ENCODE peak calls at places on chromosomes 7 and 10, in four cellular contexts. C is GM12878, D is K562, I is HepG2. J is an unnamed sample.

GRCh38 chr10:69473304-69473985 is 22.2 kb downstream of the TSPAN15 start:
- DNase-seq in C (no peak), D (no peak), I (no peak), J (no peak)

GRCh38 chr7:50542132-50542531 is 23.1 kb downstream of the DDC start:
- DNase-seq in C (no peak), D (peak), I (no peak), J (no peak)

GRCh38 chr10:29826221-29826620 is 191.4 kb upstream of the SVIL start:
- DNase-seq in C (no peak), D (no peak), I (no peak), J (no peak)

GRCh38 chr7:155547161-155547791 is 917 bp upstream of the CNPY1 start:
- DNase-seq in C (no peak), D (no peak), I (no peak), J (no peak)

GRCh38 chr7:7104314-7104698 is 78.0 kb upstream of the C1GALT1 start:
- DNase-seq in C (no peak), D (peak), I (no peak), J (no peak)

GRCh38 chr10:97117372-97117771 is 68.4 kb downstream of the SLIT1 start:
- DNase-seq in C (no peak), D (peak), I (no peak), J (no peak)

GRCh38 chr7:4742051-4742573 is 33.3 kb upstream of the AP5Z1 start:
- DNase-seq in C (no peak), D (no peak), I (peak), J (no peak)

GRCh38 chr10:122114156-122114747 is 125.3 kb downstream of the TACC2 start:
- DNase-seq in C (no peak), D (no peak), I (no peak), J (no peak)

GRCh38 chr10:88385601-88386203 is 197.4 kb downstream of the RNLS start:
- DNase-seq in C (peak), D (no peak), I (peak), J (peak)

GRCh38 chr7:128017460-128017859 is 13.8 kb downstream of the LRRC4 start:
- DNase-seq in C (no peak), D (no peak), I (no peak), J (no peak)

GRCh38 chr7:42493436-42494198 is 256.6 kb upstream of the GLI3 start:
- DNase-seq in C (no peak), D (peak), I (no peak), J (peak)

GRCh38 chr10:74929197-74929596 is 102.8 kb downstream of the KAT6B start:
- DNase-seq in C (no peak), D (no peak), I (no peak), J (no peak)

GRCh38 chr10:71216363-71216695 is 4.0 kb downstream of the UNC5B start:
- DNase-seq in C (no peak), D (no peak), I (no peak), J (no peak)

GRCh38 chr7:36683695-36684357 is 40.5 kb downstream of the AOAH start:
- DNase-seq in C (no peak), D (no peak), I (no peak), J (no peak)

GRCh38 chr7:55246181-55246580 is 119.0 kb upstream of the LANCL2 start:
- DNase-seq in C (no peak), D (no peak), I (no peak), J (no peak)

GRCh38 chr7:90698616-90699015 is 102.5 kb downstream of the CDK14 start:
- DNase-seq in C (no peak), D (no peak), I (no peak), J (no peak)

GRCh38 chr10:58582045-58582444 is 69.4 kb downstream of the BICC1 start:
- DNase-seq in C (no peak), D (no peak), I (no peak), J (no peak)

GRCh38 chr7:95251966-95252365 is 72.4 kb downstream of the PON1 start:
- DNase-seq in C (no peak), D (no peak), I (no peak), J (no peak)

GRCh38 chr7:102050864-102051460 is 233.5 kb downstream of the CUX1 start:
- DNase-seq in C (no peak), D (no peak), I (no peak), J (no peak)

GRCh38 chr10:87928996-87929395 is 65.6 kb downstream of the PTEN start:
- DNase-seq in C (no peak), D (no peak), I (no peak), J (no peak)

GRCh38 chr7:34752929-34753328 is 94.9 kb downstream of the NPSR1 start:
- DNase-seq in C (no peak), D (no peak), I (no peak), J (no peak)

GRCh38 chr7:70565723-70566122 is 566.2 kb upstream of the GALNT17 start:
- DNase-seq in C (no peak), D (no peak), I (no peak), J (no peak)

GRCh38 chr7:33050425-33051318 is 11.9 kb downstream of the NT5C3A start:
- DNase-seq in C (no peak), D (no peak), I (peak), J (no peak)

GRCh38 chr10:25232229-25232628 is 57.4 kb downstream of the GPR158 start:
- DNase-seq in C (no peak), D (no peak), I (no peak), J (no peak)

GRCh38 chr7:87204933-87205332 is 14.6 kb downstream of the TMEM243 start:
- DNase-seq in C (no peak), D (no peak), I (no peak), J (no peak)
- TF ChIP-seq CBFB in C (no peak), D (no peak), I (no peak), J (no peak)

GRCh38 chr10:131172433-131172832 is 139.1 kb downstream of the TCERG1L start:
- DNase-seq in C (no peak), D (no peak), I (no peak), J (no peak)

GRCh38 chr10:131174651-131175540 is 136.6 kb downstream of the TCERG1L start:
- DNase-seq in C (no peak), D (no peak), I (no peak), J (no peak)

GRCh38 chr10:131173484-131174210 is 137.9 kb downstream of the TCERG1L start:
- DNase-seq in C (no peak), D (no peak), I (no peak), J (no peak)

GRCh38 chr10:131175891-131176290 is 135.6 kb downstream of the TCERG1L start:
- DNase-seq in C (no peak), D (no peak), I (no peak), J (no peak)

GRCh38 chr10:131174211-131174565 is 137.3 kb downstream of the TCERG1L start:
- DNase-seq in C (no peak), D (no peak), I (no peak), J (no peak)
- TF ChIP-seq CREB1 in C (no peak), D (no peak), I (no peak), J (no peak)

GRCh38 chr10:3470191-3470590 is 297.6 kb upstream of the PITRM1 start:
- DNase-seq in C (no peak), D (no peak), I (no peak), J (no peak)

GRCh38 chr10:3471497-3471896 is 298.9 kb upstream of the PITRM1 start:
- DNase-seq in C (no peak), D (no peak), I (no peak), J (no peak)

GRCh38 chr10:3469639-3470020 is 297.0 kb upstream of the PITRM1 start:
- DNase-seq in C (no peak), D (no peak), I (no peak), J (no peak)

GRCh38 chr10:3467052-3467906 is 294.7 kb upstream of the PITRM1 start:
- DNase-seq in C (no peak), D (no peak), I (no peak), J (peak)

DNA sequence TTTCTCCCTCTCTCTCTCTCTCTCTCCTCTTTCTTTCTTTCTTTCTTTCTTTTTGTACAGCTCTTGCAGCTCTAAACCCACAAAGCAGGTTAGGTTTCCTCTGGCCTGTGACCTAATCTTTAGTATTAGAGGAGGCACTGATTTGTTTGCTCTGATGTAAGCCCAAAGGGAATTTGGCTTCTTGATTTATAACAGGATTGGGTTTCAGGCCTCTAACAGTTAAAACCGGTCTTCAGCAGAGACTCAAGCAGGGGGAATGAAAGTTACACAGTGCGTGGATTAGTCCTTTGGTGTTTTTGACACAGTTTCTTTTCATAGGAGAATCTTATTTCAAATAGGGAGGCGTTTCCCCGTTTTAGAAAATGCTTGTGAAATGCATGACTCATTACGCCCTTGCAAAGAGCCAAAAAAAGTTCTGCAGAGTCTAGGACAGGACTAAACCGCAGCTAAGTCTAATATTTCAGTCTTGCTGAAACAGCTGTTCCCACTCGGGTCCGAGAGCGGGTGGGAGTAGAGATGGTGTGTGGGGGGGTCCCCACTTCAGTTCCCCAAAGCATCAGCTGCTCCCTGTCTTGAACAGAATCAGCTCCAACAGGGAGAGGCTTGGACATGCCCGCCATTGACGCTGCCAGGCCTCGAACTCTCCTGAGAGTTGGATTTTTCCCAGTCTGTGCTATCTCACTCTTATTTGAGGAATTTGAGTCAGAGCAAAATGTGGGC is 296.5 kb upstream of the PITRM1 start:
- DNase-seq in C (no peak), D (no peak), I (no peak), J (no peak)
- TF ChIP-seq CBFB in C (peak), D (no peak), I (no peak), J (no peak)

GRCh38 chr10:103854265-103854686 is 1.1 kb downstream of the SH3PXD2A start:
- DNase-seq in C (no peak), D (no peak), I (peak), J (peak)
- TF ChIP-seq CREB1 in C (no peak), D (no peak), I (no peak), J (no peak)

GRCh38 chr10:60733189-60733815 is 45.0 kb upstream of the CDK1 start:
- DNase-seq in C (no peak), D (peak), I (no peak), J (peak)
- TF ChIP-seq CBFB in C (no peak), D (no peak), I (no peak), J (no peak)

GRCh38 chr10:101840102-101840684 is 3.4 kb downstream of the KCNIP2 start:
- DNase-seq in C (no peak), D (peak), I (no peak), J (peak)
- TF ChIP-seq CREB1 in C (no peak), D (no peak), I (no peak), J (no peak)

GRCh38 chr7:98213296-98213873 is 2.1 kb downstream of the BHLHA15 start:
- DNase-seq in C (no peak), D (no peak), I (no peak), J (peak)

GRCh38 chr7:98212532-98213041 is 1.3 kb downstream of the BHLHA15 start:
- DNase-seq in C (no peak), D (no peak), I (no peak), J (peak)

GRCh38 chr7:98215561-98216495 is 4.6 kb downstream of the BHLHA15 start:
- DNase-seq in C (no peak), D (no peak), I (no peak), J (no peak)

GRCh38 chr7:98214811-98215321 is 3.6 kb downstream of the BHLHA15 start:
- DNase-seq in C (no peak), D (no peak), I (no peak), J (no peak)

GRCh38 chr7:98213874-98214810 is 2.9 kb downstream of the BHLHA15 start:
- DNase-seq in C (no peak), D (no peak), I (no peak), J (peak)
- TF ChIP-seq CBFB in C (no peak), D (no peak), I (no peak), J (no peak)

J was measured in WTC11.